ENCODE peak calls at places on chromosomes 3 and 15, in ten cellular contexts. K is cardiac fibroblast; Z is stimulated activated CD4-positive, alpha-beta T cell treated with anti-CD3 and anti-CD28 coated beads, Interleukin-15, amount 100 ng/mL, for 1 hour; V is stimulated activated CD8-positive, alpha-beta memory T cell treated with anti-CD3 and anti-CD28 coated beads, Interleukin-12 subunit alpha, Interleukin-12 subunit beta, amount 100 ng/mL, for 4 hours; Q is AG08396; A is A172; O is glutamatergic neuron; S is gastrocnemius medialis; L is GDM1; C is T-helper 1 cell. T is an unnamed sample.

GRCh38 chr15:42729409-42729808 is 7.5 kb downstream of the CDAN1 start:
- DNase-seq in K (no peak), Z (no peak), V (no peak), Q (no peak), A (no peak), O (no peak), S (no peak), L (no peak), C (no peak), T (no peak)

GRCh38 chr15:101427606-101428487 is 61.7 kb downstream of the PCSK6 start:
- DNase-seq in K (no peak), Z (no peak), V (no peak), Q (no peak), A (no peak), O (no peak), S (no peak), L (no peak), C (no peak), T (no peak)

GRCh38 chr15:59298255-59298856 is 74.3 kb downstream of the MYO1E start:
- DNase-seq in K (no peak), Z (no peak), V (no peak), Q (no peak), A (no peak), O (no peak), S (no peak), L (no peak), C (no peak), T (no peak)

GRCh38 chr3:146374146-146374545 is 95.2 kb downstream of the PLSCR2 start:
- DNase-seq in K (peak; percentile 56), Z (no peak), V (no peak), Q (no peak), A (no peak), O (no peak), S (no peak), L (no peak), C (no peak), T (no peak)

GRCh38 chr3:113495035-113495434 is 19.9 kb downstream of the SPICE1 start:
- DNase-seq in K (peak; percentile 48), Z (no peak), V (no peak), Q (peak; percentile 15), A (peak; percentile 32), O (no peak), S (no peak), L (no peak), C (peak; percentile 23), T (no peak)

GRCh38 chr15:48802867-48803266 is 8.0 kb downstream of the CEP152 start:
- DNase-seq in K (peak; percentile 80), Z (no peak), V (no peak), Q (peak; percentile 45), A (peak; percentile 67), O (no peak), S (no peak), L (no peak), C (no peak), T (no peak)

GRCh38 chr15:99343836-99344551 is 92.7 kb downstream of the LRRC28 start:
- DNase-seq in K (peak; percentile 26), Z (peak; percentile 34), V (peak; percentile 10), Q (no peak), A (peak; percentile 4), O (peak; percentile 76), S (no peak), L (peak; percentile 31), C (peak; percentile 21), T (peak; percentile 4)

GRCh38 chr3:14434541-14435151 is 32.2 kb downstream of the SLC6A6 start:
- DNase-seq in K (no peak), Z (no peak), V (no peak), Q (no peak), A (no peak), O (no peak), S (peak; percentile 90), L (no peak), C (no peak), T (no peak)

GRCh38 chr3:67601919-67602608 is 52.3 kb downstream of the SUCLG2 start:
- DNase-seq in K (no peak), Z (no peak), V (no peak), Q (no peak), A (no peak), O (no peak), S (no peak), L (no peak), C (no peak), T (peak; percentile 39)

GRCh38 chr15:45048784-45049631 is 26.0 kb downstream of the SORD start:
- DNase-seq in K (peak; percentile 87), Z (no peak), V (no peak), Q (no peak), A (no peak), O (no peak), S (no peak), L (peak; percentile 63), C (no peak), T (no peak)

GRCh38 chr3:194133661-194134230 is 2.2 kb upstream of the HES1 start:
- DNase-seq in K (peak; percentile 73), Z (peak; percentile 12), V (no peak), Q (no peak), A (peak; percentile 47), O (no peak), S (no peak), L (no peak), C (no peak), T (no peak)

GRCh38 chr15:78479650-78480049 is 27.7 kb upstream of the HYKK start:
- DNase-seq in K (no peak), Z (no peak), V (no peak), Q (no peak), A (no peak), O (no peak), S (no peak), L (no peak), C (no peak), T (no peak)

GRCh38 chr3:127366383-127366782 is 78.5 kb upstream of the PRR20G start:
- DNase-seq in K (peak; percentile 4), Z (no peak), V (no peak), Q (no peak), A (no peak), O (no peak), S (no peak), L (no peak), C (no peak), T (no peak)

GRCh38 chr15:62506217-62506805 is 341.2 kb upstream of the C2CD4B start:
- DNase-seq in K (peak; percentile 89), Z (no peak), V (no peak), Q (peak; percentile 56), A (peak; percentile 17), O (no peak), S (no peak), L (no peak), C (no peak), T (no peak)

GRCh38 chr3:119604878-119605277 is 7.2 kb downstream of the PLA1A start:
- DNase-seq in K (peak; percentile 47), Z (no peak), V (no peak), Q (no peak), A (peak; percentile 60), O (no peak), S (no peak), L (no peak), C (no peak), T (no peak)

GRCh38 chr3:160312014-160312624 is 86.9 kb downstream of the C3orf80 start:
- DNase-seq in K (no peak), Z (no peak), V (no peak), Q (no peak), A (no peak), O (no peak), S (no peak), L (no peak), C (no peak), T (peak; percentile 30)

GRCh38 chr15:97947465-97948262 is 12.8 kb upstream of the ARRDC4 start:
- DNase-seq in K (no peak), Z (no peak), V (no peak), Q (no peak), A (no peak), O (no peak), S (no peak), L (no peak), C (no peak), T (no peak)

GRCh38 chr3:169668081-169668956 is 4.8 kb upstream of the MECOM start:
- DNase-seq in K (peak; percentile 44), Z (no peak), V (no peak), Q (peak; percentile 58), A (no peak), O (peak; percentile 49), S (no peak), L (no peak), C (no peak), T (no peak)

GRCh38 chr3:88151358-88151757 is 1.6 kb downstream of the C3orf38 start:
- DNase-seq in K (peak; percentile 16), Z (no peak), V (no peak), Q (no peak), A (peak; percentile 14), O (no peak), S (no peak), L (no peak), C (no peak), T (no peak)